ENCODE peak calls at places on chromosomes 6 and 20, in eight cellular contexts. Q, S, R, F, I, J, H and L are unnamed samples.

GRCh38 chr20:42350521-42350920 is 732.3 kb upstream of the CHD6 start:
- DNase-seq in Q (no peak), S (no peak), R (no peak), F (no peak), I (no peak), J (no peak), H (no peak), L (no peak)

GRCh38 chr6:158662607-158663464 is 13.0 kb downstream of the SYTL3 start:
- DNase-seq in Q (no peak), S (no peak), R (no peak), F (no peak), I (no peak), J (peak; percentile 50), H (peak; percentile 46), L (peak; percentile 58)

GRCh38 chr20:36214684-36215256 is 21.5 kb upstream of the AAR2 start:
- DNase-seq in Q (no peak), S (peak; percentile 51), R (no peak), F (peak; percentile 54), I (no peak), J (no peak), H (no peak), L (no peak)

GRCh38 chr6:5979650-5980427 is 26.9 kb downstream of the NRN1 start:
- DNase-seq in Q (no peak), S (no peak), R (peak; percentile 55), F (no peak), I (no peak), J (no peak), H (no peak), L (no peak)

GRCh38 chr20:52105045-52105572 is 86.5 kb downstream of the ZFP64 start:
- DNase-seq in Q (no peak), S (no peak), R (no peak), F (no peak), I (no peak), J (peak; percentile 83), H (peak; percentile 33), L (peak; percentile 68)

GRCh38 chr20:57006411-57007170 is 259.9 kb downstream of the BMP7 start:
- DNase-seq in Q (peak; percentile 17), S (no peak), R (no peak), F (no peak), I (no peak), J (no peak), H (no peak), L (no peak)

GRCh38 chr20:39605908-39606307 is 643.8 kb downstream of the DHX35 start:
- DNase-seq in Q (no peak), S (no peak), R (no peak), F (no peak), I (no peak), J (no peak), H (no peak), L (no peak)

GRCh38 chr6:45031601-45032000 is 296.5 kb upstream of the RUNX2 start:
- DNase-seq in Q (no peak), S (no peak), R (no peak), F (no peak), I (no peak), J (no peak), H (no peak), L (no peak)

GRCh38 chr20:29119141-29119540 is 2138.3 kb upstream of the DEFB115 start:
- DNase-seq in Q (no peak), S (no peak), R (no peak), F (no peak), I (no peak), J (no peak), H (no peak), L (no peak)

GRCh38 chr20:19726126-19726525 is 31.9 kb upstream of the RIN2 start:
- DNase-seq in Q (no peak), S (no peak), R (no peak), F (no peak), I (no peak), J (no peak), H (no peak), L (no peak)

GRCh38 chr20:60565093-60565492 is 606.9 kb downstream of the CDH26 start:
- DNase-seq in Q (no peak), S (no peak), R (no peak), F (no peak), I (no peak), J (no peak), H (no peak), L (no peak)

GRCh38 chr6:166834049-166834448 is 122.3 kb downstream of the RNASET2 start:
- DNase-seq in Q (peak; percentile 40), S (no peak), R (no peak), F (no peak), I (no peak), J (no peak), H (no peak), L (no peak)

GRCh38 chr6:166828397-166829002 is 127.8 kb downstream of the RNASET2 start:
- DNase-seq in Q (no peak), S (no peak), R (no peak), F (no peak), I (no peak), J (no peak), H (no peak), L (no peak)

GRCh38 chr6:166830891-166831363 is 125.4 kb downstream of the RNASET2 start:
- DNase-seq in Q (no peak), S (no peak), R (no peak), F (no peak), I (no peak), J (no peak), H (no peak), L (no peak)

GRCh38 chr6:166826264-166826663 is 130.1 kb downstream of the RNASET2 start:
- DNase-seq in Q (no peak), S (no peak), R (no peak), F (no peak), I (no peak), J (no peak), H (no peak), L (no peak)

DNA sequence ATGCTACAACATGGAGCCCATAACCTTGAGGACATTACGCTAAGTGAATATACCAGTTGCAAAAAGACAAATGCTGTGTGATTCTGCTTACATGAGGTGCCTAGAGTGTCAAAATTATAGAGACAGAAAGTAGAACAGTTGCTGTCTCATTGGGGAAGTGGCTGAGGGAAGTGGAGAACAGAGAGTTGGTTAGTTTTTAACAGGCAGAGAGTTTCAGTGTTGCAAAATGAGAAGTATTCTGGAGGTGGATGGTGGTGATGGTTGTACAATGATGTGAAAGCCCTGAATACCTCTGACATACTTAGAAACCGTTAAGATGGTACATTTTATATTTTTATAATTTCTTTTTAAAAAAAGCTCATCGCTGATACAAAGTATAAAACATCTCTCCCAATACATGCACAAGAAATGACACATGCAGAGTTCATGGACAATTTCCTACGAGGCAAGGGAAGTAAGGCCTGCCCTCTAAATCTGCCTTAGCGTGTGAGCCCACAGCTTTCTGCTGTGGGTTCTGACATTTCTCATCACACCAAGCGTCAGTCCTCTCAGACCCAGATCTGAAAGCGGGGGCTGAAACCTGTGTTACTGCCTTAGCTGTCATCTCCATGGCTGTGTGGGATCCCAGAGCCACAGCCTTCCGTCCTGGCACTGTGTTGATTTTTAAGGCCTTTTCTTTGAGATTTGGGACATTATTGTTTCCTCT is 126.0 kb downstream of the RNASET2 start:
- DNase-seq in Q (peak; percentile 80), S (no peak), R (no peak), F (no peak), I (no peak), J (no peak), H (no peak), L (no peak)
- TF ChIP-seq POLR2A in Q (no peak), S (no peak), R (no peak), F (no peak), I (no peak), J (no peak), H (no peak), L (no peak)

DNA sequence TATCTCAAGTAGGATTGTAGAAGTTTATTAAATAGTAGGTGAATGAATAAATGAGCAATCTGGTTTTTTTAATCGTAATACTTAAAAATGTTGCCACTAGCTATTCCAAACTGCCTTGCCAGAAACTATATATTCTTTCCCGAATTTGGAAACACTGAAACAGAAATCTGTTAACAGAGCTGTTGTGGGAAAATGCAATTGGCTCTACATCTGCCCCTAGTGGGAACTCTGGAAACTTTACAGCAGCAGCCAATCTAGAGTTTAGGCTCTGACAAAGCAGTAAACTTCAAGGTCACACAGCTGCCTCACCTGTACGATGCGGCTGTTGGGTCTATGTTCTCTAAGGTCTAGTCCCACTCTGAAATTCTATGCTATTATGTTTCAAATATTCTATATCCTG is 41.7 kb downstream of the SYNE1 start:
- DNase-seq in Q (no peak), S (no peak), R (no peak), F (peak; percentile 16), I (no peak), J (no peak), H (no peak), L (no peak)
- TF ChIP-seq EP300 in Q (no peak), S (no peak), R (no peak), F (no peak), I (no peak), J (no peak), H (no peak), L (no peak)

GRCh38 chr20:47228654-47229053 is 127.8 kb downstream of the ZMYND8 start:
- DNase-seq in Q (no peak), S (no peak), R (no peak), F (no peak), I (no peak), J (no peak), H (no peak), L (no peak)
- H3K36me3 ChIP-seq in Q (peaks cover 27% of the 10 kb centered on the region), S (peaks cover 98% of the 10 kb centered on the region), R (peaks cover 72% of the 10 kb centered on the region), F (peaks cover 81% of the 10 kb centered on the region), I (peaks cover 61% of the 10 kb centered on the region), J (peaks cover 97% of the 10 kb centered on the region), H (no peaks in the 10 kb centered on the region), L (peaks cover 7% of the 10 kb centered on the region)

GRCh38 chr20:5128886-5129285 is 2.1 kb downstream of the CDS2 start:
- DNase-seq in Q (no peak), S (peak; percentile 14), R (no peak), F (no peak), I (no peak), J (no peak), H (no peak), L (no peak)

GRCh38 chr20:5127859-5128409 is 1.1 kb downstream of the CDS2 start:
- DNase-seq in Q (no peak), S (no peak), R (no peak), F (no peak), I (no peak), J (no peak), H (no peak), L (no peak)

GRCh38 chr20:5126512-5127203 is at the start of gene CDS2:
- DNase-seq in Q (peak; percentile 98), S (peak; percentile 96), R (peak; percentile 99), F (peak; percentile 99), I (peak; percentile 100), J (peak; percentile 100), H (peak; percentile 100), L (peak; percentile 100)

GRCh38 chr20:5131502-5131901 is 4.7 kb downstream of the CDS2 start:
- DNase-seq in Q (no peak), S (no peak), R (no peak), F (no peak), I (no peak), J (no peak), H (no peak), L (no peak)

DNA sequence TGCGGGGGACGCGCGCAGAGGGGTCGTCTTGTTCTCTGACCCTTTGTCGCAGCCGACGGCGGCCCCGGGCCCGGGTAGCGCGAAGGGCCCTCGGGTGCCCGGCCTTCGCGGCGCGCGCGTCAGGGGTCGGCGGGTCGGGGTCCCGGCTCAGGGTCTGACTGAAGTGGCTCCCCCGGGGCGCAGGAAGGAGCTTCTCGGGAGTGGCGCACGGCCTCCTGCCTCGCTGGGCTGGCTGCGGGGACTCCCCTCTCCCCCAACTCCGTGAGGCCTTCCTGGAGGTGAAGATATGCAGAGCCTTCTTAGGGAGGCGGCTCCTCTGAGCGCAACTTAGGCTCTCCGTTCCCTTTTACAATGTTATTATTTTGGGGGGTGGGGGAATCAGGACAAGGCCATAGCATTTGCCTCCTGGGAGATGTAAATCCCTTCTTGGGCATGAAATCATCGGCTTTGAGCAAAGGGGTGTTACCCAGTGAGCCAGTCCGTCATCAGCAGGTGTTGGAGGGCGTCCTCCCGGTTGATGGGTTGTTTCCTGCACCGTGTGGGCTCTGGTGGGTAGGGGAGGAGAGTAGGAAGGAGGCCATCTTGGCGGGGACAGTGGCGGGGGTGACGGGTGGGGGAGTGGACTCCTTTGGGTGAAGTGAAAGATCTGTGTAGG is 523 bp downstream of the CDS2 start:
- DNase-seq in Q (peak; percentile 43), S (peak; percentile 26), R (peak; percentile 23), F (peak; percentile 54), I (peak; percentile 52), J (peak; percentile 44), H (peak; percentile 61), L (peak; percentile 80)
- TF ChIP-seq POLR2A in Q (peak; percentile 6), S (no peak), R (no peak), F (peak; percentile 24), I (no peak), J (no peak), H (no peak), L (no peak)